ENCODE peak calls at places on chromosome 21, in seven cellular contexts. F is foreskin fibroblast; M is T-helper 9 cell; Z is bronchial epithelial cell; O is AG09319; A is stimulated activated CD8-positive, alpha-beta memory T cell treated with anti-CD3 and anti-CD28 coated beads, Interleukin-15, amount 100 ng/mL, for 1 hour; B is testis. Q is an unnamed sample.

GRCh38 chr21:36325373-36326010 is 5.5 kb downstream of the MORC3 start:
- DNase-seq in F (peak), M (no peak), Z (peak), O (no peak), A (no peak), B (no peak), Q (no peak)

GRCh38 chr21:34367320-34367935 is 3.6 kb downstream of the KCNE2 start:
- DNase-seq in F (peak), M (peak), Z (peak), O (peak), A (no peak), B (peak), Q (peak)

GRCh38 chr21:37550618-37551405 is 184.2 kb downstream of the DYRK1A start:
- DNase-seq in F (no peak), M (no peak), Z (no peak), O (no peak), A (no peak), B (no peak), Q (no peak)

GRCh38 chr21:34544032-34544496 is 32.1 kb upstream of the KCNE1 start:
- DNase-seq in F (peak), M (peak), Z (peak), O (no peak), A (no peak), B (peak), Q (no peak)

GRCh38 chr21:29145837-29146453 is 15.5 kb downstream of the MAP3K7CL start:
- DNase-seq in F (no peak), M (no peak), Z (peak), O (no peak), A (no peak), B (peak), Q (no peak)

GRCh38 chr21:34807146-34807880 is 138.5 kb downstream of the CLIC6 start:
- DNase-seq in F (peak), M (peak), Z (peak), O (peak), A (peak), B (no peak), Q (peak)

GRCh38 chr21:35203093-35204021 is 154.3 kb upstream of the RUNX1 start:
- DNase-seq in F (peak), M (no peak), Z (no peak), O (no peak), A (no peak), B (no peak), Q (peak)

GRCh38 chr21:32307706-32308105 is 9.1 kb downstream of the MRAP start:
- DNase-seq in F (peak), M (no peak), Z (no peak), O (no peak), A (no peak), B (no peak), Q (no peak)

GRCh38 chr21:30072496-30072895 is 94.1 kb downstream of the CLDN17 start:
- DNase-seq in F (peak), M (no peak), Z (peak), O (no peak), A (no peak), B (peak), Q (no peak)

GRCh38 chr21:44335266-44336059 is 3.7 kb downstream of the CFAP410 start:
- DNase-seq in F (no peak), M (no peak), Z (no peak), O (no peak), A (no peak), B (no peak), Q (no peak)

GRCh38 chr21:37642493-37642892 is 273.8 kb downstream of the KCNJ6 start:
- DNase-seq in F (no peak), M (peak), Z (peak), O (no peak), A (no peak), B (no peak), Q (no peak)

GRCh38 chr21:28142692-28143091 is 850.0 kb downstream of the LTN1 start:
- DNase-seq in F (peak), M (no peak), Z (peak), O (peak), A (no peak), B (no peak), Q (peak)

GRCh38 chr21:26441081-26441610 is 131.9 kb downstream of the CYYR1 start:
- DNase-seq in F (no peak), M (no peak), Z (peak), O (no peak), A (no peak), B (no peak), Q (no peak)

GRCh38 chr21:45839274-45839673 is 142.3 kb upstream of the COL6A1 start:
- DNase-seq in F (peak), M (no peak), Z (peak), O (no peak), A (no peak), B (no peak), Q (no peak)

GRCh38 chr21:42829417-42829816 is 49.9 kb downstream of the WDR4 start:
- DNase-seq in F (no peak), M (no peak), Z (no peak), O (no peak), A (no peak), B (no peak), Q (no peak)

GRCh38 chr21:15850645-15851044 is 120.9 kb downstream of the USP25 start:
- DNase-seq in F (peak), M (no peak), Z (peak), O (no peak), A (no peak), B (no peak), Q (no peak)

GRCh38 chr21:45993210-45994085 is 11.9 kb downstream of the COL6A1 start:
- DNase-seq in F (peak), M (no peak), Z (no peak), O (no peak), A (no peak), B (peak), Q (no peak)

GRCh38 chr21:42437786-42438185 is 34.1 kb downstream of the UBASH3A start:
- DNase-seq in F (no peak), M (no peak), Z (peak), O (no peak), A (no peak), B (no peak), Q (no peak)

GRCh38 chr21:44883250-44883649 is 9.8 kb upstream of the PTTG1IP start:
- DNase-seq in F (no peak), M (no peak), Z (no peak), O (no peak), A (no peak), B (no peak), Q (no peak)

GRCh38 chr21:42474982-42475381 is 21.0 kb downstream of the RSPH1 start:
- DNase-seq in F (peak), M (no peak), Z (peak), O (no peak), A (no peak), B (no peak), Q (no peak)

GRCh38 chr21:43905726-43906455 is 40.9 kb downstream of the AGPAT3 start:
- DNase-seq in F (peak), M (no peak), Z (no peak), O (no peak), A (no peak), B (no peak), Q (no peak)

GRCh38 chr21:34606621-34607020 is 8.3 kb downstream of the RCAN1 start:
- DNase-seq in F (no peak), M (no peak), Z (no peak), O (no peak), A (no peak), B (no peak), Q (no peak)

GRCh38 chr21:23799376-23799775 is 1807.9 kb downstream of the MRPL39 start:
- DNase-seq in F (no peak), M (no peak), Z (no peak), O (no peak), A (no peak), B (no peak), Q (no peak)

GRCh38 chr21:42002421-42002958 is 7.7 kb downstream of the ZBTB21 start:
- DNase-seq in F (peak), M (no peak), Z (peak), O (peak), A (peak), B (no peak), Q (peak)

GRCh38 chr21:41245509-41246135 is 71.0 kb upstream of the FAM3B start:
- DNase-seq in F (no peak), M (no peak), Z (no peak), O (no peak), A (no peak), B (no peak), Q (no peak)

GRCh38 chr21:26471116-26471505 is 102.0 kb downstream of the CYYR1 start:
- DNase-seq in F (no peak), M (no peak), Z (no peak), O (no peak), A (no peak), B (no peak), Q (no peak)

GRCh38 chr21:33286600-33287456 is 20.7 kb downstream of the IL10RB start:
- DNase-seq in F (peak), M (no peak), Z (peak), O (no peak), A (no peak), B (peak), Q (no peak)

GRCh38 chr21:31729622-31730343 is 2.1 kb downstream of the SCAF4 start:
- DNase-seq in F (no peak), M (no peak), Z (no peak), O (no peak), A (no peak), B (no peak), Q (no peak)

GRCh38 chr21:39137248-39138186 is 45.7 kb downstream of the PSMG1 start:
- DNase-seq in F (peak), M (no peak), Z (peak), O (no peak), A (no peak), B (peak), Q (no peak)

GRCh38 chr21:46095106-46095719 is 2.7 kb upstream of the COL6A2 start:
- DNase-seq in F (no peak), M (no peak), Z (no peak), O (no peak), A (no peak), B (no peak), Q (no peak)

GRCh38 chr21:32411366-32412161 is 942 bp upstream of the EVA1C start:
- DNase-seq in F (peak), M (peak), Z (no peak), O (no peak), A (no peak), B (peak), Q (no peak)

Q was measured in GM04504.